ENCODE peak calls at places on chromosomes 16 and 17, in four cellular contexts. A, Z, H and Y are unnamed samples.

GRCh38 chr16:72969146-72969545 is 78.8 kb downstream of the ZFHX3 start:
- DNase-seq in A (no peak), Z (no peak), H (no peak), Y (no peak)

GRCh38 chr17:13462161-13462560 is 139.6 kb downstream of the HS3ST3A1 start:
- DNase-seq in A (peak; percentile 80), Z (no peak), H (peak; percentile 86), Y (no peak)

GRCh38 chr17:8909621-8910292 is 42.3 kb upstream of the PIK3R6 start:
- DNase-seq in A (no peak), Z (no peak), H (no peak), Y (no peak)

GRCh38 chr16:69613283-69614154 is 47.8 kb downstream of the NFAT5 start:
- DNase-seq in A (peak; percentile 56), Z (no peak), H (peak; percentile 42), Y (peak; percentile 48)

GRCh38 chr16:85146922-85147651 is 34.8 kb upstream of the CIBAR2 start:
- DNase-seq in A (no peak), Z (no peak), H (no peak), Y (no peak)

GRCh38 chr17:42067371-42068180 is 17.2 kb upstream of the C17orf113 start:
- DNase-seq in A (peak; percentile 23), Z (peak; percentile 56), H (peak; percentile 58), Y (peak; percentile 53)

GRCh38 chr16:56939801-56940200 is 7.9 kb downstream of the HERPUD1 start:
- DNase-seq in A (no peak), Z (no peak), H (no peak), Y (no peak)

GRCh38 chr17:43338886-43339516 is 59.8 kb upstream of the ARL4D start:
- DNase-seq in A (no peak), Z (no peak), H (peak; percentile 77), Y (peak; percentile 60)

GRCh38 chr17:55601874-55602364 is 90.7 kb upstream of the SMIM36 start:
- DNase-seq in A (peak; percentile 61), Z (no peak), H (peak; percentile 76), Y (peak; percentile 75)

GRCh38 chr17:14311186-14311705 is 10.4 kb downstream of the HS3ST3B1 start:
- DNase-seq in A (no peak), Z (no peak), H (no peak), Y (no peak)

GRCh38 chr16:23587726-23588125 is 8.4 kb downstream of the NDUFAB1 start:
- DNase-seq in A (peak; percentile 96), Z (no peak), H (peak; percentile 91), Y (peak; percentile 81)

GRCh38 chr17:28076138-28076537 is 33.7 kb downstream of the NLK start:
- DNase-seq in A (no peak), Z (no peak), H (no peak), Y (no peak)

GRCh38 chr17:28071891-28072606 is 29.6 kb downstream of the NLK start:
- DNase-seq in A (no peak), Z (no peak), H (no peak), Y (no peak)

GRCh38 chr17:28074010-28074409 is 31.5 kb downstream of the NLK start:
- DNase-seq in A (no peak), Z (no peak), H (no peak), Y (no peak)

GRCh38 chr17:28071179-28071578 is 28.7 kb downstream of the NLK start:
- DNase-seq in A (no peak), Z (no peak), H (no peak), Y (no peak)

GRCh38 chr17:28072935-28073533 is 30.6 kb downstream of the NLK start:
- DNase-seq in A (no peak), Z (no peak), H (no peak), Y (no peak)
- H3K4me3 ChIP-seq in A (no peak overlapping the region), Z (no peak overlapping the region), H (no peak overlapping the region), Y (no peak overlapping the region)

GRCh38 chr17:58330544-58330996 is 2.0 kb upstream of the TSPOAP1 start:
- DNase-seq in A (no peak), Z (no peak), H (no peak), Y (no peak)

GRCh38 chr17:58329808-58330543 is 1.4 kb upstream of the TSPOAP1 start:
- DNase-seq in A (no peak), Z (no peak), H (no peak), Y (no peak)

GRCh38 chr17:58327363-58328194 is 1.0 kb downstream of the TSPOAP1 start:
- DNase-seq in A (no peak), Z (no peak), H (no peak), Y (no peak)

GRCh38 chr17:58328195-58329034 is at the start of gene TSPOAP1:
- DNase-seq in A (no peak), Z (no peak), H (no peak), Y (no peak)

GRCh38 chr17:58329035-58329807 is 626 bp upstream of the TSPOAP1 start:
- DNase-seq in A (no peak), Z (no peak), H (no peak), Y (no peak)
- TF ChIP-seq CTCF in A (peak; percentile 25), Z (no peak), H (peak; percentile 20), Y (peak; percentile 16)

GRCh38 chr17:50057521-50057991 is 1.6 kb downstream of the ITGA3 start:
- DNase-seq in A (no peak), Z (no peak), H (no peak), Y (no peak)
- H3K4me3 ChIP-seq in A (peak overlapping the region; percentile 93), Z (no peak overlapping the region), H (peak overlapping the region; percentile 54), Y (peak overlapping the region; percentile 62)

DNA sequence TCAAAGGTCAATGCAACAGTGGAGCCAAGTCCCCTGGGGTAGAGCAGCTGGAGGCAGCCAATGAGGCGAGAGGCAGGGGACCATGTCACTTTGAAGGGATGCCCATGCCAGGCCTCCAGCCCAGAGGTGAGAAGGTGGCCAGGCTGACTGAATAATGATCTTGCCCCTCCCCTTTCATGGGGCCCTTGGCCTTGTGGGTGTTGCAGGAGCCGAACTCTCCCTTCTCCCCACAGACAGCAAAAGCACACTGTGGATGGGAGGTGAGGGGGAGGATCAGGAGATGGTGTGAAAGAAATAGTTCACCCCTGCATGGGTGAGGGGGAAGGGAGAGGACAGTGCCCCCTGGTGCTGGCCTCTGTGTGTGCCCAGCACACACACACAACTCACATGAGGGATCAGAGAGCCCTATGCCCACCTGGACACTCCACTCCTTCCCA is 15.8 kb upstream of the TBX21 start:
- DNase-seq in A (no peak), Z (no peak), H (no peak), Y (no peak)
- TF ChIP-seq CTCF in A (peak; percentile 39), Z (no peak), H (peak; percentile 32), Y (peak; percentile 49)

DNA sequence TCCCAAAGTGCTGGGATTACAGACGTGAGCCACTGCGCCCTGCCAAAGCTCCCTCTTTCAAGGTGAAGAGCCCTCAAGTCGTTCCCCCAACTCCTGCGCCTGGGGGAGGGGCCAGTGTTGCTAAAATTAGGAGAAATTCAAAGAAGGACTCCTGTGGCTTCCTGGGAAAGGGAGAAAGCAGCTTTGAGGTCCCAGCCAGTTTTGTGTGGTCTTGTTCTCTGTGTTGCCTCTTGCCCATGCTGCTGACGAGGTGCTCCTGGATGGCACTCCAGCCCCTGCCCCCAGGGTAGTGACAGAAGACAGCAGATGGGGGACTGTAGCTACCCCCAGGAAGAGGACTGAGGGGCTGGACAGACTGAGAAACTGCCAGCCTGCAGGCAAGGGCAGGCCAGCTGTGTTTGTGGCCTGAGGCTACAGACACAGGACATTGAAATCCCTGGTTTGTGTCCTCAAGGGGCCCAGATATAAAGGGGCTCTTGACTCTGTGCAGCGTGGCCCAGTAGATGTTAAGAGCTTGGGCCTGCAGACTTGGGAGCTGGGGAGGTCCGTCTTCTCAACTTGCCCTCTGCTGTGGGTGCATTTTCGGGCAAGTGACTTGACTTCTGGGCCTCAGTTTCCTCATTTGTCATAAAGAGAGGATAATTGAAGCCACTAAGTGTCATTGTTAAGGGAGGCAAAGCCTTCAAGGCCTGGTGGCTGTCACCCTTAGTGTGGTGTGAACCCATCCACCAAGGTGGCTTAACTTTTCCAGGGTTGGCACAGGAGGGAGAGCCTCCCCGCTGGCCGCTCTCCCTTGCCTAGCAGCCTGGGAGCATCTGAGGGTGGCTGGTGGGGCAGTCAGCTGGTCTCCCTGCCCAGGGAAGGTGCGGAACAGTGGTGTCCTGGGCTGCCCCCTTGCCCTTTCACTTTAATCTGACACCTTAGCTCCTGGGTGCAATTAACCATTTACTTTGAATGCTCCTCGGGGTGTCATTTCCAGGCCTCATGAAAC is 4.1 kb downstream of the UBALD2 start:
- DNase-seq in A (no peak), Z (no peak), H (no peak), Y (no peak)
- H3K4me3 ChIP-seq in A (no peak overlapping the region), Z (no peak overlapping the region), H (no peak overlapping the region), Y (no peak overlapping the region)

DNA sequence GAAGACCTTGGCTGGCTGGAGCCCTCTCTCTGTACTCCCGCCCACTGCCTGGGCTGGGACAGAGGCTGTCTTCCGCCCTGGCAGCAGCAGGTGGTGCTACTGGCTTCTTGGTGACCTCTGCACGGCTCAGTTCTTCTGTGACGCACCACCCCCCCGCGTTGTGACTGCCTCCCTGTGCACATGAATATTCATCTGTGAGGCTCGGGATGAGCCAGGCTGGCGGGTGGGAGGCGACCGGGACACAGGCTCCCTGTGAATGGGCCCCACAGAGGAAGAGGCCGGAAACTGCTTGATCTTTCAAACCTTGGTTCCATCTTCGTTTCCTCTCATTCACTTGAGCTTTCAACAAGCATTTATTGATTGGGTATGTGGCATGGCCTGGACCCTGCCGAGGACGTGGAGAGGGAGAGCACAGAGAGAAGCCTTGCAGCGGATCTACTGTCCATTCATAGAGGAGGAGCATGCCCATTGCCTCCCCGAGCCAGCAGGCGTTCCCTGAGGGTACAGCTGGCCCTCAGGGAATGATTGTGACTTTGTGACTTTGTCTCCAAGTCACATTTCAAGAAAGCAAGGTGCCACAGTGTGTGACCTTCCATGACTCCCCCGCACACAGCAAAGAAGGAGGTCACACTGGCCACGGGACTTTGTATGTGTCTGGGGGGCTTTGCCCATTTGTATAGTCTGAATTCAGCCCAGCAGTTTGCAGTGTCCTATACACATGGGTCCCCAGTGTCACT is 45.0 kb downstream of the B9D1 start:
- DNase-seq in A (peak; percentile 80), Z (no peak), H (peak; percentile 88), Y (peak; percentile 87)
- TF ChIP-seq CTCF in A (peak; percentile 47), Z (no peak), H (peak; percentile 11), Y (peak; percentile 35)